ENCODE peak calls at places on chromosomes 2 and 18, in six cellular contexts. One of them, this sample, is unnamed.

GRCh38 chr2:159179696-159180095 is 106.8 kb downstream of the WDSUB1 start:
- ATAC-seq in HepG2: no peak
- ATAC-seq in HCT116: no peak
- ATAC-seq in upper lobe of left lung: no peak
- ATAC-seq in GM12878: no peak
- ATAC-seq in K562: no peak
- ATAC-seq in this sample: peak

GRCh38 chr2:139271149-139271548 is 491.0 kb upstream of the NXPH2 start:
- ATAC-seq in HepG2: no peak
- ATAC-seq in HCT116: no peak
- ATAC-seq in upper lobe of left lung: no peak
- ATAC-seq in GM12878: no peak
- ATAC-seq in K562: no peak
- ATAC-seq in this sample: no peak

GRCh38 chr2:30662268-30663131 is 144.7 kb downstream of the CAPN13 start:
- ATAC-seq in HepG2: no peak
- ATAC-seq in HCT116: no peak
- ATAC-seq in upper lobe of left lung: no peak
- ATAC-seq in GM12878: no peak
- ATAC-seq in K562: no peak
- ATAC-seq in this sample: no peak

GRCh38 chr2:105237045-105237765 is 4.3 kb upstream of the GPR45 start:
- ATAC-seq in HepG2: no peak
- ATAC-seq in HCT116: no peak
- ATAC-seq in upper lobe of left lung: no peak
- ATAC-seq in GM12878: peak
- ATAC-seq in K562: no peak
- ATAC-seq in this sample: no peak

GRCh38 chr2:127552846-127553245 is 17.4 kb downstream of the MYO7B start:
- ATAC-seq in HepG2: no peak
- ATAC-seq in HCT116: no peak
- ATAC-seq in upper lobe of left lung: no peak
- ATAC-seq in GM12878: no peak
- ATAC-seq in K562: no peak
- ATAC-seq in this sample: no peak

GRCh38 chr2:42752299-42752698 is 11.6 kb downstream of the OXER1 start:
- ATAC-seq in HepG2: no peak
- ATAC-seq in HCT116: no peak
- ATAC-seq in upper lobe of left lung: peak
- ATAC-seq in GM12878: peak
- ATAC-seq in K562: no peak
- ATAC-seq in this sample: peak

GRCh38 chr2:120994301-120994700 is 258.6 kb downstream of the GLI2 start:
- ATAC-seq in HepG2: peak
- ATAC-seq in HCT116: no peak
- ATAC-seq in upper lobe of left lung: no peak
- ATAC-seq in GM12878: no peak
- ATAC-seq in K562: no peak
- ATAC-seq in this sample: no peak

GRCh38 chr2:46865181-46865970 is 50.2 kb downstream of the MCFD2 start:
- ATAC-seq in HepG2: no peak
- ATAC-seq in HCT116: no peak
- ATAC-seq in upper lobe of left lung: no peak
- ATAC-seq in GM12878: no peak
- ATAC-seq in K562: no peak
- ATAC-seq in this sample: no peak

GRCh38 chr18:22336406-22336805 is 81.3 kb downstream of the CTAGE1 start:
- ATAC-seq in HepG2: no peak
- ATAC-seq in HCT116: no peak
- ATAC-seq in upper lobe of left lung: no peak
- ATAC-seq in GM12878: no peak
- ATAC-seq in K562: no peak
- ATAC-seq in this sample: no peak

GRCh38 chr2:104702026-104702425 is 151.9 kb upstream of the POU3F3 start:
- ATAC-seq in HepG2: no peak
- ATAC-seq in HCT116: no peak
- ATAC-seq in upper lobe of left lung: no peak
- ATAC-seq in GM12878: no peak
- ATAC-seq in K562: no peak
- ATAC-seq in this sample: no peak

GRCh38 chr2:40093036-40093673 is 314.1 kb upstream of the THUMPD2 start:
- ATAC-seq in HepG2: no peak
- ATAC-seq in HCT116: no peak
- ATAC-seq in upper lobe of left lung: no peak
- ATAC-seq in GM12878: no peak
- ATAC-seq in K562: no peak
- ATAC-seq in this sample: no peak

GRCh38 chr2:152585830-152586484 is 131.3 kb downstream of the PRPF40A start:
- ATAC-seq in HepG2: no peak
- ATAC-seq in HCT116: peak
- ATAC-seq in upper lobe of left lung: peak
- ATAC-seq in GM12878: no peak
- ATAC-seq in K562: peak
- ATAC-seq in this sample: peak

GRCh38 chr2:120360307-120360855 is 14.4 kb downstream of the INHBB start:
- ATAC-seq in HepG2: no peak
- ATAC-seq in HCT116: no peak
- ATAC-seq in upper lobe of left lung: no peak
- ATAC-seq in GM12878: no peak
- ATAC-seq in K562: no peak
- ATAC-seq in this sample: no peak

GRCh38 chr2:113056501-113056900 is 2.5 kb upstream of the IL36RN start:
- ATAC-seq in HepG2: no peak
- ATAC-seq in HCT116: no peak
- ATAC-seq in upper lobe of left lung: no peak
- ATAC-seq in GM12878: no peak
- ATAC-seq in K562: no peak
- ATAC-seq in this sample: no peak

GRCh38 chr2:195520671-195521155 is 136.3 kb upstream of the SLC39A10 start:
- ATAC-seq in HepG2: no peak
- ATAC-seq in HCT116: no peak
- ATAC-seq in upper lobe of left lung: no peak
- ATAC-seq in GM12878: no peak
- ATAC-seq in K562: peak
- ATAC-seq in this sample: no peak

GRCh38 chr2:207655000-207655399 is 29.8 kb upstream of the METTL21A start:
- ATAC-seq in HepG2: no peak
- ATAC-seq in HCT116: no peak
- ATAC-seq in upper lobe of left lung: no peak
- ATAC-seq in GM12878: no peak
- ATAC-seq in K562: no peak
- ATAC-seq in this sample: no peak

GRCh38 chr2:154402138-154402714 is 296.3 kb upstream of the KCNJ3 start:
- ATAC-seq in HepG2: peak
- ATAC-seq in HCT116: peak
- ATAC-seq in upper lobe of left lung: no peak
- ATAC-seq in GM12878: peak
- ATAC-seq in K562: no peak
- ATAC-seq in this sample: no peak

GRCh38 chr18:78779996-78780718 is 199.5 kb upstream of the SALL3 start:
- ATAC-seq in HepG2: no peak
- ATAC-seq in HCT116: no peak
- ATAC-seq in upper lobe of left lung: no peak
- ATAC-seq in GM12878: no peak
- ATAC-seq in K562: no peak
- ATAC-seq in this sample: no peak

GRCh38 chr18:78402440-78402839 is 577.2 kb upstream of the SALL3 start:
- ATAC-seq in HepG2: no peak
- ATAC-seq in HCT116: no peak
- ATAC-seq in upper lobe of left lung: no peak
- ATAC-seq in GM12878: no peak
- ATAC-seq in K562: no peak
- ATAC-seq in this sample: no peak

DNA sequence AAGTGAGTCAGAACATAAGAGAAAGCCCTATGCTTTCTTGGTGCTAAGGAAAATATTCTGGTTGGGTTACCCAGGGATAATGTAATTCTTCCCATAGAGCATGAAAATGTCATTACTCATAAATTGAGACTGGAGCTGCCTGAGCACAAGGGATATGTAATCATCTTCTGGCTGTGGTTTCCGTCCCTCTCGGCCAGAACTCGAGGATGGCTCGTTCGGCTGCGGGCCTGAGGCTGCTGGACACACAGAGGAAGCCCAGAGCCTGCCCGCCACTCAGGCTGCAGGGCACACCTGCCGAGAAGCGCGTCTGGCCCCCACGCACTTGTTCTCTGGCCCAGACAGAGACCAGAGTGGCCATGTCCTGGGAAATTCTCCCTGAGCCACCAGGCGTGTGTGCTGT is 104.9 kb downstream of the ASAP2 start:
- ATAC-seq in HepG2: no peak
- ATAC-seq in HCT116: no peak
- ATAC-seq in upper lobe of left lung: peak
- ATAC-seq in GM12878: no peak
- ATAC-seq in K562: no peak
- ATAC-seq in this sample: peak
- TF ChIP-seq POLR2AphosphoS5 in HepG2: no peak
- TF ChIP-seq POLR2AphosphoS5 in HCT116: no peak
- TF ChIP-seq POLR2AphosphoS5 in upper lobe of left lung: no peak
- TF ChIP-seq POLR2AphosphoS5 in GM12878: no peak
- TF ChIP-seq POLR2AphosphoS5 in K562: no peak
- TF ChIP-seq POLR2AphosphoS5 in this sample: peak

DNA sequence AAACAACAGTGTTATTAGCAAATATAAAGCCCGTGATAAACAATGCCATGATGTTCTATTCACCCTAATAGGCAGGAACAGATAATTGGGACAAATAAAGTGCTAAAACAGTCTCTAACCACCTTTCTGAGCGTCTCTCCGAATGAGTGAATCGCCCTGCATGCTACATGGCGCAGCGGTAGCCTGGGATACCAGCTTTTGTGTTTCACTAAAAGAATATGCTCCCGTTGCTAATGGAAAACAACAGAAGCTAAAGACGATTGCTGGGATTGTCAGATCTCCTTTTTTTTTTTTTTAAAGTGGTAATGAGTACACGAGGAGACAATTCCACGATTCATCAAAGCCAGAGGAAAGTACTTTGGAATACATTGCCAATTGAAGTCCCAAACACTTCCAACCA is 1815.2 kb upstream of the CELF4 start:
- ATAC-seq in HepG2: no peak
- ATAC-seq in HCT116: no peak
- ATAC-seq in upper lobe of left lung: no peak
- ATAC-seq in GM12878: no peak
- ATAC-seq in K562: no peak
- ATAC-seq in this sample: no peak
- H3K27ac ChIP-seq in HepG2: no peak
- H3K27ac ChIP-seq in HCT116: no peak
- H3K27ac ChIP-seq in upper lobe of left lung: no peak
- H3K27ac ChIP-seq in GM12878: no peak
- H3K27ac ChIP-seq in K562: no peak
- H3K27ac ChIP-seq in this sample: no peak

GRCh38 chr2:200252661-200253067 is 53.8 kb upstream of the SPATS2L start:
- ATAC-seq in HepG2: peak
- ATAC-seq in HCT116: no peak
- ATAC-seq in upper lobe of left lung: peak
- ATAC-seq in GM12878: no peak
- ATAC-seq in K562: no peak
- ATAC-seq in this sample: peak
- TF ChIP-seq POLR2A in HepG2: no peak
- TF ChIP-seq POLR2A in HCT116: no peak
- TF ChIP-seq POLR2A in upper lobe of left lung: no peak
- TF ChIP-seq POLR2A in GM12878: no peak
- TF ChIP-seq POLR2A in K562: no peak
- TF ChIP-seq POLR2A in this sample: no peak

DNA sequence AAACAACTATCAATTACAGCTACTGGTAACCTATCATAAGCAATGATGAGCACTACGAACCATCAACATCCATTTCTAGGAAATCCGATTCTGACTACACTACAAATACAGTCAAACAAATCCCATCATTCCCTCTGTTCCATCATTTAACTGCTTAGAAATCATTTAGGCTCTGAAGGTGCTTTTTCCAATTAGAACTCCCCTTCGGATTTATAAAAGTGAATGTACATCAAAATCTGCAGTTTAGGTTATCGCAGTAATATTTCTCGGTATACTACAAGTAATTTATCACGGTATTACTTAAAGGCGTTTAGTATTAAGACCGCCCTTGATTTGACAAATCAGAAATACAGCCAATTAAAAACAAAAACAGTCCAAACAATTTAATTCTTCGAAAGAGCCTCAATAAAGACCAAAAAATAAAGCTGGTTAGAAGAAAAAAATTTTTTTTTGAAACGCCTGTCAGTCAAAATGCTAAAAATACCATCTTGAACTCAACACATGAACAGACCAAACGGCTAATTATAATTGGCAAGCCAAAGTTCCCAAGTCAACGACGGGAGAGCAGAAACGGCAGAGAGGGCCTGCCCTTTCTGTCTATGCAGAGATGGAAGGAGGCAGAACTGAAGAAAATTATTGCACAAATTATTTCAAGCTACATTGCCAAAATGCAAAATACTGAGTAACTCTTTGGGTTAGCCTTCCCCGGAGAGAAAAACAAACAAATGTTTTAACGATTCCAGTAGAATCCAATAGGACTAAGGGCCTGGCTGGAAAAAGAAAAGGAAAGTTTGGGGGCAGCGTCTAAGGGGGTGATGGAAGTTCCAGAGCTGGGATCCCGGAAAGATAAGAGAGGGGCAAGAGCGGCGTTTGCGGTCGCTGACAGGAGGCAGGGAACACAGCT is 1.2 kb downstream of the VPS54 start:
- ATAC-seq in HepG2: peak
- ATAC-seq in HCT116: no peak
- ATAC-seq in upper lobe of left lung: peak
- ATAC-seq in GM12878: peak
- ATAC-seq in K562: peak
- ATAC-seq in this sample: no peak
- TF ChIP-seq POLR2AphosphoS5 in HepG2: no peak
- TF ChIP-seq POLR2AphosphoS5 in HCT116: no peak
- TF ChIP-seq POLR2AphosphoS5 in upper lobe of left lung: no peak
- TF ChIP-seq POLR2AphosphoS5 in GM12878: no peak
- TF ChIP-seq POLR2AphosphoS5 in K562: no peak
- TF ChIP-seq POLR2AphosphoS5 in this sample: peak

GRCh38 chr2:144583741-144584453 is 64.0 kb upstream of the ZEB2 start:
- ATAC-seq in HepG2: no peak
- ATAC-seq in HCT116: no peak
- ATAC-seq in upper lobe of left lung: peak
- ATAC-seq in GM12878: no peak
- ATAC-seq in K562: no peak
- ATAC-seq in this sample: peak
- H3K27ac ChIP-seq in HepG2: no peak
- H3K27ac ChIP-seq in HCT116: no peak
- H3K27ac ChIP-seq in upper lobe of left lung: no peak
- H3K27ac ChIP-seq in GM12878: no peak
- H3K27ac ChIP-seq in K562: peak
- H3K27ac ChIP-seq in this sample: no peak

GRCh38 chr2:10449838-10450691 is 1.9 kb upstream of the ODC1 start:
- ATAC-seq in HepG2: peak
- ATAC-seq in HCT116: peak
- ATAC-seq in upper lobe of left lung: no peak
- ATAC-seq in GM12878: no peak
- ATAC-seq in K562: no peak
- ATAC-seq in this sample: no peak
- TF ChIP-seq POLR2A in HepG2: peak
- TF ChIP-seq POLR2A in HCT116: no peak
- TF ChIP-seq POLR2A in upper lobe of left lung: no peak
- TF ChIP-seq POLR2A in GM12878: no peak
- TF ChIP-seq POLR2A in K562: no peak
- TF ChIP-seq POLR2A in this sample: no peak

This sample was measured in gastroesophageal sphincter.